ENCODE peak calls at places on chromosome 1, in seven cellular contexts. V is COLO829; N is activated T-helper 1 cell treated with anti-CD3 and anti-CD28 coated beads, Interleukin-12 subunit alpha, Interleukin-12 subunit beta, Interleukin-2, Interleukin-4 antibody, amounts not matched to agents 30 ng/mL and 10 ng/mL and 1 ng/mL, durations not matched to agents 14 hours and 24 hours and 36 hours; D is NCI-H146; H is naive B cell; W is putamen; M is GM12865. X is an unnamed sample.

GRCh38 chr1:221724931-221725605 is 16.8 kb downstream of the DUSP10 start:
- DNase-seq in V (no peak), N (no peak), D (no peak), H (no peak), W (no peak), M (no peak), X (no peak)

GRCh38 chr1:245583575-245584330 is 429.0 kb downstream of the KIF26B start:
- DNase-seq in V (peak; percentile 29), N (no peak), D (no peak), H (no peak), W (no peak), M (no peak), X (no peak)

GRCh38 chr1:65020774-65021173 is 54.4 kb upstream of the JAK1 start:
- DNase-seq in V (no peak), N (no peak), D (peak; percentile 10), H (no peak), W (no peak), M (no peak), X (no peak)

GRCh38 chr1:4713669-4714068 is 59.3 kb downstream of the AJAP1 start:
- DNase-seq in V (no peak), N (no peak), D (no peak), H (no peak), W (no peak), M (no peak), X (peak; percentile 22)

GRCh38 chr1:241180569-241180968 is 176.4 kb downstream of the RGS7 start:
- DNase-seq in V (no peak), N (no peak), D (no peak), H (no peak), W (no peak), M (no peak), X (no peak)

GRCh38 chr1:36157115-36157903 is 1.3 kb downstream of the MAP7D1 start:
- DNase-seq in V (no peak), N (no peak), D (no peak), H (no peak), W (no peak), M (no peak), X (no peak)

GRCh38 chr1:156420209-156421061 is 51.4 kb downstream of the RHBG start:
- DNase-seq in V (no peak), N (peak; percentile 31), D (no peak), H (peak; percentile 43), W (no peak), M (peak; percentile 67), X (no peak)

GRCh38 chr1:54807756-54808155 is 6.6 kb upstream of the TTC22 start:
- DNase-seq in V (no peak), N (no peak), D (no peak), H (no peak), W (no peak), M (no peak), X (no peak)